ENCODE peak calls at places on chromosomes 4 and X, in seven cellular contexts. One of them, this sample, is unnamed.

GRCh38 chr4:80237992-80238391 is 28.5 kb upstream of the FGF5 start:
- DNase-seq in amygdala: no peak
- DNase-seq in posterior vena cava: no peak
- DNase-seq in substantia nigra: no peak
- DNase-seq in caudate nucleus: no peak
- DNase-seq in lower lobe of right lung: no peak
- DNase-seq in foreskin melanocyte: peak; percentile 78
- DNase-seq in this sample: no peak

GRCh38 chr4:20847124-20847747 is 147.0 kb downstream of the PACRGL start:
- DNase-seq in amygdala: no peak
- DNase-seq in posterior vena cava: no peak
- DNase-seq in substantia nigra: no peak
- DNase-seq in caudate nucleus: no peak
- DNase-seq in lower lobe of right lung: no peak
- DNase-seq in foreskin melanocyte: no peak
- DNase-seq in this sample: no peak

GRCh38 chr4:26858947-26859401 is 1.7 kb upstream of the STIM2 start:
- DNase-seq in amygdala: no peak
- DNase-seq in posterior vena cava: no peak
- DNase-seq in substantia nigra: no peak
- DNase-seq in caudate nucleus: no peak
- DNase-seq in lower lobe of right lung: no peak
- DNase-seq in foreskin melanocyte: no peak
- DNase-seq in this sample: no peak

GRCh38 chr4:32462944-32463343 is 1742.8 kb downstream of the PCDH7 start:
- DNase-seq in amygdala: no peak
- DNase-seq in posterior vena cava: no peak
- DNase-seq in substantia nigra: no peak
- DNase-seq in caudate nucleus: no peak
- DNase-seq in lower lobe of right lung: no peak
- DNase-seq in foreskin melanocyte: peak; percentile 13
- DNase-seq in this sample: no peak

GRCh38 chrX:17744896-17745523 is 7.7 kb downstream of the SCML1 start:
- DNase-seq in amygdala: no peak
- DNase-seq in posterior vena cava: no peak
- DNase-seq in substantia nigra: no peak
- DNase-seq in caudate nucleus: no peak
- DNase-seq in lower lobe of right lung: no peak
- DNase-seq in foreskin melanocyte: no peak
- DNase-seq in this sample: no peak

GRCh38 chr4:55013431-55013955 is 111.9 kb downstream of the KDR start:
- DNase-seq in amygdala: no peak
- DNase-seq in posterior vena cava: no peak
- DNase-seq in substantia nigra: no peak
- DNase-seq in caudate nucleus: no peak
- DNase-seq in lower lobe of right lung: no peak
- DNase-seq in foreskin melanocyte: peak; percentile 32
- DNase-seq in this sample: no peak

GRCh38 chr4:122876456-122876855 is 45.9 kb downstream of the NUDT6 start:
- DNase-seq in amygdala: no peak
- DNase-seq in posterior vena cava: no peak
- DNase-seq in substantia nigra: no peak
- DNase-seq in caudate nucleus: no peak
- DNase-seq in lower lobe of right lung: no peak
- DNase-seq in foreskin melanocyte: no peak
- DNase-seq in this sample: no peak

GRCh38 chr4:102620697-102621497 is 119.7 kb downstream of the NFKB1 start:
- DNase-seq in amygdala: peak; percentile 35
- DNase-seq in posterior vena cava: no peak
- DNase-seq in substantia nigra: no peak
- DNase-seq in caudate nucleus: peak; percentile 23
- DNase-seq in lower lobe of right lung: no peak
- DNase-seq in foreskin melanocyte: peak; percentile 32
- DNase-seq in this sample: no peak

GRCh38 chrX:11968470-11968869 is 169.8 kb upstream of the FRMPD4 start:
- DNase-seq in amygdala: no peak
- DNase-seq in posterior vena cava: no peak
- DNase-seq in substantia nigra: no peak
- DNase-seq in caudate nucleus: no peak
- DNase-seq in lower lobe of right lung: no peak
- DNase-seq in foreskin melanocyte: no peak
- DNase-seq in this sample: no peak

GRCh38 chr4:56575820-56576429 is 70.3 kb downstream of the ARL9 start:
- DNase-seq in amygdala: no peak
- DNase-seq in posterior vena cava: no peak
- DNase-seq in substantia nigra: no peak
- DNase-seq in caudate nucleus: no peak
- DNase-seq in lower lobe of right lung: no peak
- DNase-seq in foreskin melanocyte: peak; percentile 30
- DNase-seq in this sample: no peak

GRCh38 chr4:6771229-6771671 is 11.3 kb upstream of the KIAA0232 start:
- DNase-seq in amygdala: no peak
- DNase-seq in posterior vena cava: peak; percentile 71
- DNase-seq in substantia nigra: no peak
- DNase-seq in caudate nucleus: no peak
- DNase-seq in lower lobe of right lung: peak; percentile 39
- DNase-seq in foreskin melanocyte: no peak
- DNase-seq in this sample: no peak

GRCh38 chr4:83139514-83140156 is 25.1 kb upstream of the PLAC8 start:
- DNase-seq in amygdala: no peak
- DNase-seq in posterior vena cava: no peak
- DNase-seq in substantia nigra: no peak
- DNase-seq in caudate nucleus: no peak
- DNase-seq in lower lobe of right lung: no peak
- DNase-seq in foreskin melanocyte: no peak
- DNase-seq in this sample: no peak

GRCh38 chr4:165367040-165367439 is 11.8 kb upstream of the CPE start:
- DNase-seq in amygdala: no peak
- DNase-seq in posterior vena cava: no peak
- DNase-seq in substantia nigra: no peak
- DNase-seq in caudate nucleus: no peak
- DNase-seq in lower lobe of right lung: no peak
- DNase-seq in foreskin melanocyte: no peak
- DNase-seq in this sample: no peak

This sample was measured in chondrocyte.